ENCODE peak calls at places on chromosomes 5 and 9, in seven cellular contexts. One of them, this sample, is unnamed.

GRCh38 chr5:170252710-170253350 is 20.0 kb downstream of the C5orf58 start:
- DNase-seq in AG04450: no peak
- DNase-seq in HCT116: no peak
- DNase-seq in Peyer's patch: no peak
- DNase-seq in IMR-90: no peak
- DNase-seq in mammary epithelial cell: no peak
- DNase-seq in spleen: no peak
- DNase-seq in this sample: peak

GRCh38 chr5:43543434-43543833 is 13.4 kb downstream of the PAIP1 start:
- DNase-seq in AG04450: no peak
- DNase-seq in HCT116: no peak
- DNase-seq in Peyer's patch: no peak
- DNase-seq in IMR-90: no peak
- DNase-seq in mammary epithelial cell: no peak
- DNase-seq in spleen: no peak
- DNase-seq in this sample: no peak

GRCh38 chr9:26148128-26148527 is 469.9 kb upstream of the TUSC1 start:
- DNase-seq in AG04450: no peak
- DNase-seq in HCT116: no peak
- DNase-seq in Peyer's patch: no peak
- DNase-seq in IMR-90: no peak
- DNase-seq in mammary epithelial cell: no peak
- DNase-seq in spleen: no peak
- DNase-seq in this sample: no peak

GRCh38 chr5:83470920-83471404 is 582 bp upstream of the VCAN start:
- DNase-seq in AG04450: no peak
- DNase-seq in HCT116: no peak
- DNase-seq in Peyer's patch: no peak
- DNase-seq in IMR-90: no peak
- DNase-seq in mammary epithelial cell: no peak
- DNase-seq in spleen: no peak
- DNase-seq in this sample: no peak

GRCh38 chr9:114091711-114092110 is 7.4 kb downstream of the KIF12 start:
- DNase-seq in AG04450: no peak
- DNase-seq in HCT116: no peak
- DNase-seq in Peyer's patch: no peak
- DNase-seq in IMR-90: no peak
- DNase-seq in mammary epithelial cell: no peak
- DNase-seq in spleen: no peak
- DNase-seq in this sample: no peak

GRCh38 chr5:154765396-154765925 is 10.3 kb downstream of the LARP1 start:
- DNase-seq in AG04450: no peak
- DNase-seq in HCT116: no peak
- DNase-seq in Peyer's patch: no peak
- DNase-seq in IMR-90: no peak
- DNase-seq in mammary epithelial cell: no peak
- DNase-seq in spleen: no peak
- DNase-seq in this sample: no peak

GRCh38 chr9:94611638-94612068 is 18.0 kb upstream of the FBP2 start:
- DNase-seq in AG04450: no peak
- DNase-seq in HCT116: no peak
- DNase-seq in Peyer's patch: no peak
- DNase-seq in IMR-90: no peak
- DNase-seq in mammary epithelial cell: peak
- DNase-seq in spleen: no peak
- DNase-seq in this sample: no peak

GRCh38 chr5:95899040-95899439 is 62.6 kb downstream of the ELL2 start:
- DNase-seq in AG04450: no peak
- DNase-seq in HCT116: no peak
- DNase-seq in Peyer's patch: no peak
- DNase-seq in IMR-90: no peak
- DNase-seq in mammary epithelial cell: no peak
- DNase-seq in spleen: no peak
- DNase-seq in this sample: no peak

GRCh38 chr5:103259705-103260355 is 1.3 kb downstream of the MACIR start:
- DNase-seq in AG04450: no peak
- DNase-seq in HCT116: no peak
- DNase-seq in Peyer's patch: no peak
- DNase-seq in IMR-90: peak
- DNase-seq in mammary epithelial cell: peak
- DNase-seq in spleen: no peak
- DNase-seq in this sample: peak

GRCh38 chr5:132813599-132814440 is 718 bp downstream of the SOWAHA start:
- DNase-seq in AG04450: no peak
- DNase-seq in HCT116: no peak
- DNase-seq in Peyer's patch: peak
- DNase-seq in IMR-90: no peak
- DNase-seq in mammary epithelial cell: no peak
- DNase-seq in spleen: peak
- DNase-seq in this sample: no peak

GRCh38 chr5:59874675-59875074 is 18.9 kb downstream of the PDE4D start:
- DNase-seq in AG04450: no peak
- DNase-seq in HCT116: no peak
- DNase-seq in Peyer's patch: no peak
- DNase-seq in IMR-90: peak
- DNase-seq in mammary epithelial cell: no peak
- DNase-seq in spleen: no peak
- DNase-seq in this sample: peak

GRCh38 chr9:123568691-123569342 is 212.8 kb downstream of the CRB2 start:
- DNase-seq in AG04450: peak
- DNase-seq in HCT116: no peak
- DNase-seq in Peyer's patch: no peak
- DNase-seq in IMR-90: peak
- DNase-seq in mammary epithelial cell: no peak
- DNase-seq in spleen: no peak
- DNase-seq in this sample: peak

GRCh38 chr9:121619566-121619965 is 31.9 kb upstream of the DAB2IP start:
- DNase-seq in AG04450: no peak
- DNase-seq in HCT116: no peak
- DNase-seq in Peyer's patch: no peak
- DNase-seq in IMR-90: no peak
- DNase-seq in mammary epithelial cell: no peak
- DNase-seq in spleen: no peak
- DNase-seq in this sample: no peak

GRCh38 chr9:121618504-121618903 is 32.9 kb upstream of the DAB2IP start:
- DNase-seq in AG04450: no peak
- DNase-seq in HCT116: no peak
- DNase-seq in Peyer's patch: no peak
- DNase-seq in IMR-90: no peak
- DNase-seq in mammary epithelial cell: no peak
- DNase-seq in spleen: no peak
- DNase-seq in this sample: no peak

GRCh38 chr9:121619989-121620673 is 31.3 kb upstream of the DAB2IP start:
- DNase-seq in AG04450: no peak
- DNase-seq in HCT116: no peak
- DNase-seq in Peyer's patch: no peak
- DNase-seq in IMR-90: no peak
- DNase-seq in mammary epithelial cell: no peak
- DNase-seq in spleen: no peak
- DNase-seq in this sample: no peak

GRCh38 chr9:121622842-121623203 is 28.6 kb upstream of the DAB2IP start:
- DNase-seq in AG04450: no peak
- DNase-seq in HCT116: no peak
- DNase-seq in Peyer's patch: no peak
- DNase-seq in IMR-90: no peak
- DNase-seq in mammary epithelial cell: no peak
- DNase-seq in spleen: no peak
- DNase-seq in this sample: peak

DNA sequence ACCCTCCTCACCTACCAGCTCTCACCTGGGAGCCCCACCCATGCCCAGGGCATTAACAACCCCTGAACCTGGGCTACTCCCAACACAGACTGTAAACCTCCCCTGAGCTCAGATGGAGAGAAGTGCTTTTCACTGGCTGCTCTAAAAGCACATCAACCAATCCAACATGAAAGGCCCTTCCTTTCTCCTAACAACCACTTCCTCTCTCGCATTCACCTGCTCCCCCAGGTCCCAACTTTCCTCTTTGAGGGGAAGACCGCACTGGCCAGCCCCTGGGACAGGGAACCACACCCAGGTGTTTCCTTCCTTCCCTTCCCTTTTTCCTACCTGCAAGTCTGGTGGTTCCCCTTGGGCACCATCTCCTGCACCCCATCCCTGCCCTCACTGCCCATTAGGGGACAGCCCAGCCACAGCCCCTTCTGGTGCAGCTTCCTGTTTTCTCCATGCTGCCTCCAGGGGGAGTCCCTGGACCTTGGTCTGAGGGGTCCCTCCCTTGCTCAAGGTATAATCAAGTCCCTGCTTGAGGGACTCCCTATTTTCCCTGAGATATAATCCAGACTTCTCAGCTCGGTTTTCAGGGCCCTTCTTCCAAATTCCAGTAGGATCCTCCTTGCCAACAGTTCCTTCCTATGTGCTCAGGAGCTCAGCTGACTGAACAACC is 30.5 kb upstream of the DAB2IP start:
- DNase-seq in AG04450: no peak
- DNase-seq in HCT116: no peak
- DNase-seq in Peyer's patch: no peak
- DNase-seq in IMR-90: no peak
- DNase-seq in mammary epithelial cell: no peak
- DNase-seq in spleen: no peak
- DNase-seq in this sample: no peak
- TF ChIP-seq CTCF in AG04450: peak
- TF ChIP-seq CTCF in HCT116: peak
- TF ChIP-seq CTCF in Peyer's patch: no peak
- TF ChIP-seq CTCF in IMR-90: peak
- TF ChIP-seq CTCF in mammary epithelial cell: peak
- TF ChIP-seq CTCF in spleen: peak
- TF ChIP-seq CTCF in this sample: peak

DNA sequence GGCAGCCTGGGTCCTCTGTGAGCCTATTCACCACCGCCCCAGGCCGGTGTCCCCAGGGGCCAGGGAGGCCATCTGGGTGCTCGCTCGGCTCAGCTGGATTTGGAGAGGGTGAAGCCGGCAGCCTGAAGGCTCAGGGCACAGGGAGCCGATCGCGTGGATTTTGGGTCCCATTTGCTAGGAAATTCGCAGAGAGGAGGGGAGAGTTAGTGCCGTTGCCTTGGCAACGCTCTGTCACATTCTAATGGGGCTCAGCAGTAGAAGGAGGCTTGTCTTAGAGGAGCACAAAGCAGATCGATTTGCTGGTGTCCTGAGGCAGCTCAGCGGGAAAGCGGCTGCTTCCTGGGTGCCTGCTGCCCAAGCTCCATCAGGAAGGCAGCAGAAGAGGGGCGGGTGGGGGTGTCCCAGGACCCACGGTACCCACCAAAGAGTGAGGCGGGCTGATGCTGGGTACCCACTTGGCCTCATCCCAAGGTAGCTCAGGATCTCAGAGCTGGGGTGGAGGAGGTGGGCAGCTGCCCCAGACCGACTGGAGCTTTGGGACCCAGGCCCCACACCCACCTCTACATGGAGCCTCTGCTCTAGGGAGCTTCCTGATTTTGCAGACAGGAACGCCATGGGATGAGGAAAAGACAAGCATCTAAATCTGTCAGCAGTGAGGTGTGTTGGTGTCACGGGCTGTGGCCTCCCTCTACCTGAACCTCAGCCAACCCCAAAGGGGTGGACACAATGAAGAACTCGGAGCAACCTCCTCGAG is 17.1 kb upstream of the OLFM1 start:
- DNase-seq in AG04450: no peak
- DNase-seq in HCT116: no peak
- DNase-seq in Peyer's patch: peak
- DNase-seq in IMR-90: no peak
- DNase-seq in mammary epithelial cell: no peak
- DNase-seq in spleen: peak
- DNase-seq in this sample: no peak
- H3K4me3 ChIP-seq in AG04450: no peak
- H3K4me3 ChIP-seq in HCT116: no peak
- H3K4me3 ChIP-seq in Peyer's patch: no peak
- H3K4me3 ChIP-seq in IMR-90: no peak
- H3K4me3 ChIP-seq in mammary epithelial cell: no peak
- H3K4me3 ChIP-seq in spleen: no peak
- H3K4me3 ChIP-seq in this sample: no peak

DNA sequence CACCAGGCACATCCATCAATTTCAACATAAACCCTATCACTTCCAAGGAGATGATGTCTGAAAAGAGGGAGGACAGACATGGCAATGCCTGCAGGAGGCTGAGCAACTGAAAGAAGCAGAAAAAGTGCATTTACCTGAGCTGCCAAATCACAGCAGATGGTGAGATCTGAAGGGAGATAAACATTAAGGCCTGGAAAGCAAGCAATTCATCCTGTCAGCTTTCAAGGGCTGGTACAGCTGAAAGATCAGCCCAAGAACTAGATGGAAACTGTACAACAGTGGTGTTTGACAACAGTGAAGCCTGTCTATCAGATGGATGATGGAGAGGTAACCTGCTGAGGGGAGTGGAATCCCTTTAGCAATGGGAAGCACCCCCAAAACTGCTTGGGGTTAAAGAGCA is 433.2 kb upstream of the ZNF608 start:
- DNase-seq in AG04450: no peak
- DNase-seq in HCT116: no peak
- DNase-seq in Peyer's patch: no peak
- DNase-seq in IMR-90: no peak
- DNase-seq in mammary epithelial cell: no peak
- DNase-seq in spleen: no peak
- DNase-seq in this sample: no peak
- TF ChIP-seq CTCF in AG04450: no peak
- TF ChIP-seq CTCF in HCT116: no peak
- TF ChIP-seq CTCF in Peyer's patch: no peak
- TF ChIP-seq CTCF in IMR-90: no peak
- TF ChIP-seq CTCF in mammary epithelial cell: no peak
- TF ChIP-seq CTCF in spleen: no peak
- TF ChIP-seq CTCF in this sample: no peak

DNA sequence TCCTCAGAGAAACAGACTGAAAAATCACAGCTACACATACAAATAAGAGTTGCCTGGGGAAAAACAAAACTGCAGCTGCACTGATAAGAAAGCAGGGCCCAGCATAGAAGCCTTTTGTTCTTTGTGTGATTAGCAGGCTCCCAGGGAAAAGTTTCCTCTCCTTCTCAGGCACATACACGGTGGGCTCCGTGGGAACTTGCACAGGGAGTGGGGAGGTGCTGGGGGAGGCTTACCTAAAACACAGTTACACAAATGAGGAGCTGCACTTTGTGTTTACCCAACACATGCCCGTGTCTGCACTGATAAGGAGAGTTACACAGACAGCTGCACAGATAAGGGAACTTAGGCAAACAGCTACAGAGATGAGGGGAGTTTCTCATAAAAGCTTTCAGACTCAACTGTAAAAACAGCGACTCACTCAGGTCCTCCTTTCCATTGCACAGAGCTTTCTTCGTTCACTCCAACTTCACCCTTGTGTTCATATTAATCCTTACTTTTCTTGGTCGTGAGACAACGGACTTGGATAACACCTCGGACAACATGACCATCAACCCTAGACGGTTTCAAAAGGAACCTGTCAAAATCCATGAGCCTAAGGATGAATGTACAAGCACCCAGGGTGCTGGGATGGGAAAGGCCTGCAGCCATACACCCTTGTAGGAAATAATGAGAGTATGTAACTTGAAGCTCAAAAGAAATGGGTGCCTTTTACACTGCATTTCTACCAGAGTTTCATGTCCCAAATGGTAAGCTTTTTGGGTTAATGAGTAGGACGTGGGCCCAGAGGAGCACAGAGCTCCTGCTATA is 50.8 kb downstream of the SERINC5 start:
- DNase-seq in AG04450: no peak
- DNase-seq in HCT116: no peak
- DNase-seq in Peyer's patch: no peak
- DNase-seq in IMR-90: peak
- DNase-seq in mammary epithelial cell: no peak
- DNase-seq in spleen: no peak
- DNase-seq in this sample: no peak
- H3K4me3 ChIP-seq in AG04450: no peak
- H3K4me3 ChIP-seq in HCT116: no peak
- H3K4me3 ChIP-seq in Peyer's patch: no peak
- H3K4me3 ChIP-seq in IMR-90: no peak
- H3K4me3 ChIP-seq in mammary epithelial cell: no peak
- H3K4me3 ChIP-seq in spleen: no peak
- H3K4me3 ChIP-seq in this sample: no peak